ENCODE peak calls at places on chromosomes 11 and 22, in five cellular contexts. I is MM.1S; E is CD4-positive, alpha-beta T cell; D is HCT116; J is heart right ventricle. V is an unnamed sample.

GRCh38 chr11:67345949-67346819 is 7.2 kb downstream of the POLD4 start:
- DNase-seq in I (peak), E (no peak), D (peak), J (no peak), V (peak)

GRCh38 chr22:46563381-46564083 is 26.1 kb upstream of the CELSR1 start:
- DNase-seq in I (peak), E (peak), D (peak), J (peak), V (peak)

GRCh38 chr22:36757608-36758220 is 18.2 kb downstream of the IFT27 start:
- DNase-seq in I (peak), E (peak), D (peak), J (peak), V (peak)

GRCh38 chr11:118930152-118930712 is 4.5 kb upstream of the BCL9L start:
- DNase-seq in I (peak), E (peak), D (peak), J (peak), V (peak)

GRCh38 chr11:83079820-83080219 is 8.1 kb upstream of the RAB30 start:
- DNase-seq in I (no peak), E (no peak), D (no peak), J (no peak), V (no peak)

GRCh38 chr11:62925745-62926668 is 4.8 kb upstream of the CHRM1 start:
- DNase-seq in I (no peak), E (no peak), D (no peak), J (no peak), V (no peak)

GRCh38 chr11:95849087-95849825 is 59.0 kb downstream of the CEP57 start:
- DNase-seq in I (peak), E (peak), D (peak), J (peak), V (peak)

GRCh38 chr11:119828819-119829218 is 99.8 kb upstream of the NECTIN1 start:
- DNase-seq in I (no peak), E (no peak), D (no peak), J (no peak), V (no peak)

GRCh38 chr11:15507592-15507991 is 392.9 kb downstream of the INSC start:
- DNase-seq in I (no peak), E (no peak), D (no peak), J (no peak), V (no peak)

GRCh38 chr11:68904458-68904847 is 762 bp downstream of the IGHMBP2 start:
- DNase-seq in I (peak), E (peak), D (no peak), J (no peak), V (peak)

GRCh38 chr22:44755956-44756361 is 3.6 kb downstream of the ARHGAP8 start:
- DNase-seq in I (no peak), E (no peak), D (peak), J (no peak), V (no peak)

GRCh38 chr22:28798810-28799124 is 1.6 kb downstream of the XBP1 start:
- DNase-seq in I (no peak), E (no peak), D (no peak), J (no peak), V (no peak)

GRCh38 chr22:34036936-34037335 is 116.7 kb upstream of the LARGE1 start:
- DNase-seq in I (peak), E (no peak), D (no peak), J (no peak), V (no peak)

GRCh38 chr11:2590951-2591754 is 108.6 kb downstream of the KCNQ1OT1 start:
- DNase-seq in I (no peak), E (no peak), D (no peak), J (no peak), V (peak)

GRCh38 chr11:128765571-128766530 is 72.0 kb downstream of the FLI1 start:
- DNase-seq in I (no peak), E (no peak), D (no peak), J (no peak), V (no peak)

GRCh38 chr11:85974126-85974525 is 94.8 kb downstream of the PICALM start:
- DNase-seq in I (no peak), E (no peak), D (no peak), J (no peak), V (no peak)

GRCh38 chr11:130480166-130480565 is 31.7 kb downstream of the ADAMTS15 start:
- DNase-seq in I (no peak), E (no peak), D (no peak), J (no peak), V (peak)

GRCh38 chr11:120137187-120137610 is 714 bp downstream of the TRIM29 start:
- DNase-seq in I (no peak), E (no peak), D (no peak), J (peak), V (no peak)

GRCh38 chr11:66371627-66372415 is at the start of gene SLC29A2:
- DNase-seq in I (no peak), E (peak), D (peak), J (peak), V (peak)

GRCh38 chr11:102669664-102670063 is 35.9 kb downstream of the MMP27 start:
- DNase-seq in I (peak), E (no peak), D (no peak), J (no peak), V (no peak)

GRCh38 chr11:102662607-102663006 is 37.5 kb upstream of the MMP20 start:
- DNase-seq in I (no peak), E (no peak), D (no peak), J (no peak), V (no peak)

GRCh38 chr11:102661040-102661439 is 35.9 kb upstream of the MMP20 start:
- DNase-seq in I (no peak), E (no peak), D (no peak), J (no peak), V (no peak)

GRCh38 chr11:102666331-102666957 is 39.1 kb downstream of the MMP27 start:
- DNase-seq in I (peak), E (no peak), D (peak), J (no peak), V (peak)

DNA sequence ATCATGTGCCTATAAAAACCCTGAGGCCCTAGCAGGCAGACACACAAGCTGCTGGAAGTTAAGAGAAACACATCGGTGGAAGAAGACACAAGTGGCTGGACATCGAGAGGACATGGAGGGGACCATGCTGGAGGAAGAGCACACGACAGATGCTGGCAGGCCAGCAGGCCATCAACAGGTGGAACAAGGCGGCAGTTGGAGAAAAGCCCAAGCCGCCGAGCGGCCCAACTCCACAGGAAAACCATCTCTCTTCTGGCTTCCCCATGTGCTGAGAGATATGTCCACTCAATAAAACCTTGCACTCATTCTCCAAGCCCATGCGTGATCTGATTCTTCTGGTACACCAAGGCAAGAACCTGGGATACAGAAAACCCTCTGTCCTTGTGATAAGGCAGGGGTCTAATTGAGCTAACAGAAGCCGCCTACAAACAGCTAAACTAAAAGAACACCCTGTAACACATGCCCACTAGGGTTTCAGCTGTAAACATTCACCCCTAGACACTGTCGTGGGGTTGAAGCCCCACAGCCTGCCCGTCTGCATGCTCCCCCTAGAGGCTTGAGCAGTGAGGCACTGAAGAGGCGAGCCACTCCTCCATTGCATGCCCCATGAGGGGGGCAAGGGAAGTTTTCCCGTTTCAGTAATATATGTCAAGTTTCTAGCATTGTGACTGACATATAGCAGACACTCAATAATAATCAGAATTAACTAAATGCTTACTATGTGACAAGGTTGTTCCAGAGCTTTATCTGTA is 39.0 kb upstream of the MMP20 start:
- DNase-seq in I (no peak), E (no peak), D (peak), J (no peak), V (no peak)
- TF ChIP-seq CTCF in I (peak), E (no peak), D (peak), J (no peak), V (peak)

DNA sequence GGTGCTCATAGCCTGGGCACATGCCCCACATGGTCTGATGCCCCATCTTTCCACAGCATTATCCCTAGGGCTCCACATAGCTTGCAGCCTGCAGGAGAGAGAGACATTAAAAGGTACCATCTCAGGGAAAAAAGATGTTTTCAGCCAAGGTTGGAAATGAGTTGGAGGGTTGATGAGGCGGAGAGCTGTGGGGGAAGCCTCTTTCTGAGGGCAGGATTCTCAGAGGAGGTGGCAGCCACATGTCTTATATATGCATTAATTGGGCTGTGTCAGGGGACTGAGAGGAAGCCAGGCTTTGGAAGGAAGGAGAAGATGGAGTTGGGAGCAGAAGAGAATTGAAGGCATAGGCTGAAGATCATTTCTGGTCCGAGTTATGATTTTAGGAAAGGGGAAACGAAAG is 57.8 kb downstream of the CEP164 start:
- DNase-seq in I (no peak), E (no peak), D (no peak), J (no peak), V (no peak)
- TF ChIP-seq CTCF in I (no peak), E (no peak), D (no peak), J (no peak), V (no peak)

GRCh38 chr11:12094872-12095800 is 15.3 kb upstream of the MICAL2 start:
- DNase-seq in I (no peak), E (no peak), D (no peak), J (no peak), V (no peak)
- TF ChIP-seq CTCF in I (no peak), E (no peak), D (no peak), J (no peak), V (no peak)

DNA sequence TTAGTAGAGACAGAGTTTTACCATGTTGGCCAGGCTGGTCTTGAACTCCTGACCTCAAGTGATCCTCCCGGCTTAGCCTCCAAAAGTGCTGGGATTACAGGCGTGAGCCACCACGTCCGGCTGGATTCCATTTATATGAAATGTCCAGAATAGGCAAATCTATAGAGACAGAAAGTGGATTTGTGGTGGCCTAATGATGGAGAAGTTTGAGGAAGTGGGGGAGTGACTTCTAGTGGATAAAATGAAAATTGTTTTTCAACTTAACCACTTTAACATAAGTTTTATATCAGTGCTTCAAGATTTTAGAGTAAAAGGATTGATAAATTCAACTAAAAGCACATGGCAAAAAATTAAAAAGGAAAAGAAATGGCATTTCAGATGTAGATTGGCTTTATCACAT is 66.2 kb downstream of the HIPK3 start:
- DNase-seq in I (no peak), E (no peak), D (no peak), J (no peak), V (no peak)
- TF ChIP-seq CTCF in I (no peak), E (no peak), D (no peak), J (no peak), V (no peak)

DNA sequence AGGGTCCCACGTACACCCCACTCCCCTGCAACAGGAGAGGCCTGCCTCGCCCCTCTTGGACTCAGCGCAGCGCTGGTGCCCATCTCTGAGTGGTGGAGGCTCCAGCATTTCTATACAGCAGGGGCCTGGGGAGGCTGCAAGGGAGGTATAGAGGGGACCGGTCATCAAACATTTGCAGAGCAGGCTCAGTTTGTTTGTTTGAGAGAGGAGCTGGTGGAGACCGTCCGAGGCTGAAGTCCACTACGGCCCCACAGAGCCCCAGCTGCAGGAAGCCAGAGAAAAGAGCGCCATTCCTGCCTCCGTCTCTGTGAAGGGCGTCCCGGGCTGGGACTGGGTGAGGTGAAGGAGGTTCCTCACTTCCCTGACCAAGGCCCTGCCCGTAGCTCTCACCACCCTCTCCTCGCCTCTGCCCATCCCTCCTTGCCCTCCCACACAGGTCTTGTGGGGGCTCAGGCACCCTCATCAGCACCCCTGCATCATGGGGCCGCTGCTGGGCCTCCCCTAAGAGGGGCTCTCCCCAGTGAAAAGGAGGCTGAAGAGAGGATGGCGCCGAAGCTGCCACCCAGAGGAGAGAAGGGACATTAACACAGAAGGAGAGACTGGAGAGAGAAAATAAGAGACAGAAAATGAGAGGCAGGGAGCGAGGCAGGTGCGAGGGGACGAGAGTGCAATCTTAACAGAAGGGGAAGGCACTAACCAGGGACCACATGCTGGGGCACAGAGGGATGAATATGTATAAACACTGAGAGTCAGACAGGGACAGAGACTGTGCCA is 24.6 kb downstream of the RPUSD4 start:
- DNase-seq in I (no peak), E (no peak), D (no peak), J (no peak), V (no peak)
- TF ChIP-seq CTCF in I (peak), E (no peak), D (no peak), J (no peak), V (no peak)

DNA sequence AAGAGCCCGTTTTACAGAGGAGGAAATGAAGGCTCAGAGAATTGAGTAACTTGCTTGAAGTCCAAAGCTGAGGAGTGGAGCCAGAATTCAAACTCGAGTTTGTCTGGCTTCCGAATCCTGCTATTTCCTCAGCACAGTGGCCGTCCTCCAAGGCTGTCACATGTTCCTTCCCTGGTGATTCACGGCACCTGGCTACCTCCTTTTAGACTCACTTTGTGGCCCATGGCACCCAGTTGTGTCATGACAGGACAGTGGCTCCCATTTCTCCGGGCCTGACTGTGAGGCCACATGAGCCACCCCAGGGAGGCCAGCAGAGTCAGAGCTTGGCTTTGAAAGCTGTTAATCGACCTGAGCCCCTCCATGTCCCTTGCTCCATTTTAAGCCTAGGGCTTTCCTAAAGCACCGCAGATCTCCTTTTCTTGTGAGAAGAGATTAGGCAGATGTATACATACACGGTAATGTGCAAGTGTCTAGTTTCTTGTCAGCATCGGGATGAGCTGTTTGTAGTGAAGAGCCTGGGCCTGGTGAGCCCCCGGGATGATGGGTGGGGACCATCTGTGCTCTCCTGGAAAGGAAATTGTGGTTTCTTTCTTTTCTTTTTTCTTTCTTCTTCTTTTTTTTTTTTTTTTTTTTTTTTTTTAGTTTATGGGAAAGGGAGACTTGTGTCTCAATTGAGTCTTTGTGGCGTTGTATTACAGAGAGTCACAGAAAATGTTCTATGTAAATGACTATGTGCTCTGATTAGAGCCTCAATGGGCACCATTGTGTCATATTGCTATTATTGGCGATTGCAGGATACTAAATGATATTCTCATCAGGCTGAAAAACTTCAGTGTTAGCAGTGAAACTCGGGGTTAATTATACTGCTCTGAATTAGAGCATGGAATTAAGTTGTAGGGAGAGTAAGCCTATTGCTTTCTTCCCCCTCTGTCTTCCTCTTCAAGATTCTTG is 54.8 kb downstream of the PTPRJ start:
- DNase-seq in I (no peak), E (no peak), D (no peak), J (peak), V (no peak)
- TF ChIP-seq CTCF in I (no peak), E (no peak), D (no peak), J (no peak), V (no peak)

GRCh38 chr11:11329062-11329806 is 23.8 kb downstream of the CSNK2A3 start:
- DNase-seq in I (no peak), E (no peak), D (no peak), J (no peak), V (no peak)

GRCh38 chr11:11320820-11321219 is 32.2 kb downstream of the CSNK2A3 start:
- DNase-seq in I (no peak), E (no peak), D (no peak), J (no peak), V (no peak)

GRCh38 chr11:11318479-11318878 is 34.6 kb downstream of the CSNK2A3 start:
- DNase-seq in I (no peak), E (no peak), D (no peak), J (no peak), V (no peak)

GRCh38 chr11:11318961-11319360 is 34.1 kb downstream of the CSNK2A3 start:
- DNase-seq in I (no peak), E (no peak), D (no peak), J (no peak), V (no peak)

DNA sequence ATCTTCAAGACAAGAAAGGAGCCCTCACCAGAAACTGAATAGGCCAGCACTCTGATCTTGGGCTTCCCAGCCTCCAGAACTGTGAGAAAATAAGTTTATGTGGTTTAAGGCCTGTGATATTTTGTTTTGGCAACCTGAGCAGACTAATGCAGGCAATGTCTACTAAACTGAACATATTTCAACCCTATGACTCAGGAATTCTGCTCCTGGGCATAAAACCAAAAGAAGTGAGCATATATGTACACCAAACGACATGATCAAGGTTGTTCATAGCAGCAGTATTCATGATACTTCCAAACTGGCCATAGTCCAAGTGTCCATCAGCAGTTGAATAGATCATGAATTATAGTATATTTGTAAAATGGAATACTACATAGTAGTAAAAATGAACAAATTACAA is 29.0 kb downstream of the CSNK2A3 start:
- DNase-seq in I (no peak), E (no peak), D (no peak), J (no peak), V (no peak)
- TF ChIP-seq CTCF in I (no peak), E (no peak), D (no peak), J (no peak), V (no peak)

V was measured in GM20000.